ENCODE peak calls at places on chromosomes 2 and 18, in ten cellular contexts. E is stomach; R is psoas muscle; J is CD4-positive, alpha-beta T cell; O is AG09319; Q is nephron progenitor cell; H is fibroblast of villous mesenchyme; M is PC-3; L is body of pancreas; S is omental fat pad. N is an unnamed sample.

GRCh38 chr2:50547521-50547920 is 484.4 kb downstream of the NRXN1 start:
- DNase-seq in M (no peak), Q (no peak), O (no peak), H (peak), L (no peak), S (no peak), R (no peak), E (no peak), J (no peak), N (no peak)

GRCh38 chr2:149399934-149400615 is 69.7 kb downstream of the LYPD6 start:
- DNase-seq in J (no peak), L (no peak), E (no peak), M (no peak), R (no peak), H (peak), Q (no peak), O (no peak), S (no peak), N (no peak)

GRCh38 chr18:53745228-53745967 is 479.1 kb downstream of the MBD2 start:
- DNase-seq in R (no peak), Q (no peak), M (peak), O (no peak), J (no peak), S (no peak), H (no peak), L (no peak), E (no peak), N (no peak)

GRCh38 chr2:39932198-39932597 is 153.1 kb upstream of the THUMPD2 start:
- DNase-seq in M (peak), E (no peak), J (no peak), L (no peak), S (no peak), R (no peak), H (no peak), Q (no peak), O (no peak), N (no peak)

GRCh38 chr2:170217778-170218251 is 39.9 kb downstream of the MYO3B start:
- DNase-seq in O (peak), J (no peak), H (no peak), E (no peak), L (no peak), S (no peak), M (no peak), Q (no peak), R (no peak), N (no peak)

GRCh38 chr2:169490834-169491233 is 11.5 kb downstream of the BBS5 start:
- DNase-seq in R (no peak), O (no peak), H (no peak), L (no peak), E (no peak), Q (no peak), M (no peak), J (no peak), S (no peak), N (no peak)

GRCh38 chr18:5370332-5370731 is 74.8 kb upstream of the ZBTB14 start:
- DNase-seq in Q (peak), S (no peak), M (no peak), R (no peak), E (no peak), O (no peak), L (no peak), J (no peak), H (no peak), N (no peak)

GRCh38 chr2:102126169-102126568 is 16.4 kb upstream of the IL1R1 start:
- DNase-seq in M (no peak), L (no peak), J (no peak), E (no peak), R (no peak), O (no peak), S (no peak), Q (no peak), H (no peak), N (no peak)

GRCh38 chr2:57465967-57466366 is 580.6 kb upstream of the VRK2 start:
- DNase-seq in H (no peak), Q (no peak), M (no peak), S (no peak), L (no peak), O (no peak), J (no peak), R (no peak), E (no peak), N (no peak)

GRCh38 chr2:223797073-223797472 is 40.3 kb downstream of the AP1S3 start:
- DNase-seq in R (no peak), J (no peak), E (peak), O (no peak), S (no peak), Q (no peak), H (no peak), L (no peak), M (peak), N (no peak)

GRCh38 chr2:240714747-240715725 is 23.4 kb downstream of the AQP12A start:
- DNase-seq in R (peak), L (peak), Q (no peak), H (no peak), M (no peak), E (no peak), J (no peak), O (no peak), S (no peak), N (no peak)

GRCh38 chr2:100260712-100261620 is 61.3 kb downstream of the LONRF2 start:
- DNase-seq in R (peak), S (no peak), J (no peak), Q (peak), E (peak), O (peak), H (peak), M (peak), L (peak), N (peak)

GRCh38 chr2:20618468-20618885 is 32.4 kb downstream of the HS1BP3 start:
- DNase-seq in H (peak), E (peak), Q (no peak), M (no peak), R (peak), L (no peak), O (no peak), S (peak), J (no peak), N (no peak)

GRCh38 chr2:152513681-152514080 is 178.7 kb downstream of the FMNL2 start:
- DNase-seq in L (no peak), Q (no peak), H (no peak), O (no peak), M (peak), E (no peak), R (peak), J (no peak), S (no peak), N (no peak)

GRCh38 chr18:13077473-13077872 is 86.3 kb downstream of the CEP192 start:
- DNase-seq in J (no peak), E (no peak), L (no peak), R (no peak), Q (no peak), O (no peak), H (no peak), M (no peak), S (no peak), N (no peak)

GRCh38 chr2:222514901-222515300 is 90.6 kb downstream of the SGPP2 start:
- DNase-seq in M (no peak), L (no peak), H (no peak), R (no peak), J (no peak), S (no peak), E (no peak), O (no peak), Q (no peak), N (no peak)

GRCh38 chr2:8403871-8404270 is 278.0 kb upstream of the ID2 start:
- DNase-seq in J (no peak), M (no peak), R (no peak), H (no peak), S (no peak), O (no peak), L (no peak), Q (no peak), E (no peak), N (no peak)

GRCh38 chr2:189412330-189412953 is 28.8 kb upstream of the WDR75 start:
- DNase-seq in M (peak), L (peak), J (peak), E (no peak), Q (peak), O (peak), H (peak), S (no peak), R (no peak), N (peak)

GRCh38 chr2:110173523-110173922 is 31.3 kb downstream of the NPHP1 start:
- DNase-seq in E (no peak), R (no peak), L (no peak), J (no peak), M (peak), H (peak), Q (no peak), O (no peak), S (no peak), N (no peak)

GRCh38 chr2:168189835-168190426 is 57.5 kb downstream of the STK39 start:
- DNase-seq in Q (no peak), L (no peak), H (peak), R (no peak), J (no peak), S (no peak), E (no peak), O (no peak), M (peak), N (no peak)

GRCh38 chr2:5391361-5391760 is 300.8 kb upstream of the SOX11 start:
- DNase-seq in S (no peak), Q (peak), M (no peak), E (no peak), J (no peak), O (no peak), H (no peak), R (peak), L (peak), N (no peak)

GRCh38 chr2:11953258-11953657 is 206.8 kb downstream of the LPIN1 start:
- DNase-seq in S (no peak), R (no peak), J (no peak), O (no peak), E (no peak), Q (no peak), H (no peak), M (no peak), L (no peak), N (no peak)

GRCh38 chr18:7955175-7955574 is 388.1 kb downstream of the PTPRM start:
- DNase-seq in L (no peak), M (no peak), O (no peak), R (no peak), E (no peak), H (no peak), S (no peak), J (no peak), Q (no peak), N (no peak)

GRCh38 chr18:53698907-53699306 is 525.6 kb downstream of the MBD2 start:
- DNase-seq in M (peak), S (no peak), H (no peak), J (no peak), E (peak), O (peak), R (no peak), Q (peak), L (no peak), N (peak)

GRCh38 chr2:106053116-106053515 is 141.0 kb downstream of the UXS1 start:
- DNase-seq in R (no peak), H (peak), E (no peak), L (no peak), O (no peak), Q (no peak), M (peak), S (no peak), J (no peak), N (no peak)

GRCh38 chr2:85662899-85663683 is 4.9 kb downstream of the SFTPB start:
- DNase-seq in H (peak), E (no peak), L (no peak), J (no peak), M (peak), Q (no peak), S (no peak), O (peak), R (no peak), N (no peak)

GRCh38 chr18:79609021-79609461 is 70.6 kb upstream of the CTDP1 start:
- DNase-seq in H (no peak), S (no peak), O (no peak), R (peak), M (no peak), L (no peak), Q (no peak), J (no peak), E (no peak), N (no peak)

GRCh38 chr2:178070824-178071223 is 1.8 kb downstream of the PDE11A start:
- DNase-seq in J (no peak), O (no peak), L (no peak), Q (no peak), M (no peak), H (peak), E (no peak), R (no peak), S (no peak), N (no peak)

GRCh38 chr2:143357956-143358355 is 228.7 kb downstream of the ARHGAP15 start:
- DNase-seq in H (no peak), L (no peak), E (no peak), Q (no peak), O (no peak), J (no peak), S (no peak), R (no peak), M (no peak), N (no peak)

GRCh38 chr2:170260188-170260587 is 82.2 kb downstream of the MYO3B start:
- DNase-seq in Q (no peak), M (no peak), J (no peak), S (no peak), E (no peak), R (no peak), L (no peak), O (no peak), H (no peak), N (no peak)

GRCh38 chr2:99488587-99488998 is 1.2 kb downstream of the REV1 start:
- DNase-seq in J (no peak), L (no peak), Q (no peak), H (peak), S (no peak), E (no peak), O (no peak), M (peak), R (no peak), N (peak)

GRCh38 chr2:199228887-199229819 is 228.6 kb downstream of the SATB2 start:
- DNase-seq in Q (no peak), J (no peak), R (no peak), L (no peak), O (peak), E (no peak), S (no peak), H (peak), M (peak), N (peak)

GRCh38 chr2:83368916-83369315 is 1090.2 kb downstream of the SUCLG1 start:
- DNase-seq in L (no peak), H (peak), O (no peak), E (no peak), R (no peak), J (no peak), M (peak), S (no peak), Q (no peak), N (no peak)
- TF ChIP-seq CTCF in L (no peak), H (no peak), O (no peak), E (no peak), R (no peak), J (no peak), M (no peak), S (no peak), Q (no peak), N (no peak)

GRCh38 chr18:3357516-3357915 is 92.5 kb upstream of the TGIF1 start:
- DNase-seq in H (no peak), L (no peak), J (no peak), M (no peak), E (no peak), R (no peak), O (no peak), Q (no peak), S (no peak), N (no peak)

GRCh38 chr18:3356614-3357013 is 93.4 kb upstream of the TGIF1 start:
- DNase-seq in R (no peak), Q (no peak), H (no peak), J (no peak), S (no peak), M (no peak), L (no peak), O (no peak), E (no peak), N (no peak)

GRCh38 chr18:3354506-3354905 is 92.6 kb downstream of the MYL12B start:
- DNase-seq in H (no peak), Q (no peak), R (no peak), S (no peak), O (no peak), L (no peak), E (no peak), M (no peak), J (no peak), N (no peak)

DNA sequence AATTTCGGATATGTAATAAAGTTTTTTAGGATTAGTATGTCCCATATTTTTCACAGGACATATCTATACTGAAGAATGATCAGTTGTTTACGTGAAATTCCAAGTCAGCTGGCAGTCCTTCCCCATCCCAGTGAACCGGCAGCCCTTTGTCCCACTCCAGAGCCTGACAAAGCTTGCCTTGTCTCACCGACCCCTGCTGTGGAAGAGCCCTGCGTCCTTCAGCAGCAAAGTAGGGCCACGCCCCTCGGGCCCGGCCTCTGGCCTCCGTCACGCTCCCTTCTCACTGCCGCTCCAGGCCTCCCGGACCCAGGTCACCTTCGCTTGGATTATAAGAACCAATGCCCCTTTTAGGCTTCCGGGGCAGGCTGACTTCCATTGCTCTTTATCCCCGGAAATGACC is 89.8 kb upstream of the TGIF1 start:
- DNase-seq in M (no peak), R (no peak), L (no peak), S (no peak), E (no peak), O (no peak), J (no peak), H (no peak), Q (peak), N (no peak)
- TF ChIP-seq CTCF in M (no peak), R (no peak), L (no peak), S (no peak), E (no peak), O (no peak), J (no peak), H (no peak), Q (no peak), N (no peak)

GRCh38 chr18:49398331-49398730 is 62.1 kb downstream of the DYM start:
- DNase-seq in R (no peak), O (no peak), Q (no peak), E (no peak), H (no peak), S (no peak), J (no peak), M (no peak), L (no peak), N (no peak)
- TF ChIP-seq CTCF in R (no peak), O (no peak), Q (no peak), E (no peak), H (peak), S (no peak), J (no peak), M (no peak), L (no peak), N (no peak)

GRCh38 chr18:35998967-35999366 is 26.5 kb downstream of the RMP24 start:
- DNase-seq in L (no peak), E (no peak), H (peak), M (no peak), S (no peak), O (no peak), J (no peak), Q (no peak), R (no peak), N (no peak)
- TF ChIP-seq CTCF in L (peak), E (no peak), H (peak), M (peak), S (no peak), O (no peak), J (no peak), Q (peak), R (no peak), N (no peak)

GRCh38 chr2:200483729-200484198 is 26.1 kb downstream of the KCTD18 start:
- DNase-seq in M (peak), Q (peak), R (no peak), L (peak), O (no peak), E (peak), H (peak), J (no peak), S (no peak), N (peak)
- TF ChIP-seq CTCF in M (peak), Q (peak), R (no peak), L (peak), O (peak), E (no peak), H (peak), J (no peak), S (no peak), N (peak)

GRCh38 chr2:18684202-18685040 is 95.1 kb upstream of the NT5C1B start:
- DNase-seq in Q (no peak), M (no peak), O (peak), L (no peak), H (peak), S (no peak), R (no peak), J (no peak), E (no peak), N (no peak)

GRCh38 chr2:18690342-18690741 is 101.0 kb upstream of the NT5C1B start:
- DNase-seq in J (no peak), Q (peak), E (no peak), M (no peak), L (no peak), R (no peak), S (no peak), O (no peak), H (no peak), N (no peak)
- TF ChIP-seq CTCF in J (no peak), Q (peak), E (no peak), M (peak), L (no peak), R (no peak), S (no peak), O (no peak), H (peak), N (no peak)